ENCODE peak calls at places on chromosomes 11 and 22, in six cellular contexts. O is spleen, C is sigmoid colon, Z is HCT116, H is K562, Y is esophagus squamous epithelium. R is an unnamed sample.

GRCh38 chr11:18527512-18527911 is 770 bp upstream of the TSG101 start:
- DNase-seq in O (no peak), C (no peak), Z (no peak), H (peak; percentile 14), Y (no peak), R (no peak)

GRCh38 chr11:71204294-71204693 is 48.1 kb downstream of the SHANK2 start:
- DNase-seq in Y (no peak), Z (no peak), O (peak; percentile 55), H (no peak), C (peak; percentile 62), R (no peak)

GRCh38 chr22:17569971-17570511 is 6.7 kb downstream of the SLC25A18 start:
- DNase-seq in C (peak; percentile 75), Z (no peak), Y (no peak), O (no peak), H (no peak), R (peak; percentile 26)

GRCh38 chr11:118532091-118532490 is 1.1 kb downstream of the TMEM25 start:
- DNase-seq in C (no peak), H (no peak), O (no peak), Z (no peak), Y (no peak), R (no peak)

GRCh38 chr11:102330226-102330625 is 12.9 kb downstream of the BIRC3 start:
- DNase-seq in Z (no peak), Y (no peak), C (no peak), H (no peak), O (no peak), R (no peak)

GRCh38 chr11:44208976-44209603 is 100.8 kb downstream of the ALX4 start:
- DNase-seq in O (no peak), H (no peak), C (no peak), Z (no peak), Y (no peak), R (no peak)

GRCh38 chr22:25478573-25478972 is 85.9 kb upstream of the GRK3 start:
- DNase-seq in Z (no peak), Y (no peak), C (no peak), H (no peak), O (no peak), R (no peak)

GRCh38 chr22:34804588-34804987 is 261.4 kb upstream of the ISX start:
- DNase-seq in H (no peak), C (no peak), Y (no peak), Z (no peak), O (no peak), R (no peak)

GRCh38 chr11:7442588-7443215 is 42.6 kb upstream of the OLFML1 start:
- DNase-seq in Z (peak; percentile 38), Y (no peak), H (peak; percentile 59), C (peak; percentile 77), O (peak; percentile 87), R (peak; percentile 79)

GRCh38 chr11:62433141-62433543 is 14.3 kb downstream of the SCGB1A1 start:
- DNase-seq in H (no peak), C (no peak), Z (no peak), O (no peak), Y (no peak), R (no peak)

GRCh38 chr11:103904324-103904667 is 132.1 kb upstream of the DDI1 start:
- DNase-seq in O (no peak), Z (no peak), H (no peak), C (no peak), Y (no peak), R (no peak)

DNA sequence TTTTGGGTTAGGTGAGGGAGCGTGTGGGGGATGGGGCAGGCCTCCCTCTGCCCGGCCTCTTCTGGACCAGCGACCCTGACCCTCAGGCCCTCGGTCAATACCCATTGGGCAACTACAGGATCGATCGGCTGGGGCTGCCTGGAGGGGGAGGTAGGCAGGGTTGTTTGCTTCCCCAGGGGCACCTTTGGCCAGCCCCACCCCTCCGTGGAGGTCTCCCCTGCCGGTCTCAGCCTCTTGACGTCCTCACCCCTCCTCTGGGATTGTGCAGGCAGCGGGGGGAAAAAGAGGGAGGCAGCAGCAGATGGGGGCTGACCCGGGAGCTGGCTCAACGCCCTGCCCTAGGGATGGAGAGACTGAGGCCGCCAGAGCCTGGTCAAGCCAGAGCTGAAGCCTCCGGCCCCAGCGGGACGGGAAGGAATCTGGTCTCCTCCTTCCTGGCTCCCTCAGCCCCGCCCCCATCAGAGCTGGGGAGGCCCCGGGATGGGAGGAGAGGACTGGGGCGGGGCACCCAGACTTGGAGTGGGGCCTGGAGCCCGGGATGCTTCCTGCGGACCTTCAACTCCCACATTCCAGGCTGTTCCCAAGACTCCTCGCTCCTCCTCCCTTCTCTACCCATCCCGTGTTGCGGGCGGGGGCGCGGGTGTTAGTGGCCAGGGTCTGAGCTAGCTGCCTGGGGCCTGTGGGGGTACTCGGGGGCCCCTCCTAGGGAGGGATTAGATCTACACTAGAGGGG is 14.4 kb upstream of the CDC42EP1 start:
- DNase-seq in Z (no peak), C (peak; percentile 98), H (no peak), Y (no peak), O (peak; percentile 84), R (peak; percentile 93)
- TF ChIP-seq POLR2A in Z (no peak), C (peak; percentile 67), H (no peak), Y (peak; percentile 79), O (no peak), R (peak; percentile 30)

GRCh38 chr11:113192121-113192925 is 122.1 kb upstream of the TTC12 start:
- DNase-seq in H (no peak), C (no peak), Z (no peak), Y (no peak), O (no peak), R (no peak)
- H3K4me3 ChIP-seq in H (no peak overlapping the region), C (no peak overlapping the region), Z (no peak overlapping the region), Y (no peak overlapping the region), O (no peak overlapping the region), R (no peak overlapping the region)

GRCh38 chr11:76995177-76995576 is 39.0 kb upstream of the B3GNT6 start:
- DNase-seq in Z (no peak), O (no peak), C (no peak), H (no peak), Y (no peak), R (no peak)
- H3K27ac ChIP-seq in Z (no peak overlapping the region), O (no peak overlapping the region), C (no peak overlapping the region), H (no peak overlapping the region), Y (no peak overlapping the region), R (no peak overlapping the region)

GRCh38 chr11:64330888-64331287 is 9.1 kb upstream of the CCDC88B start:
- DNase-seq in H (no peak), C (no peak), Y (no peak), O (no peak), Z (no peak), R (no peak)
- TF ChIP-seq POLR2A in H (no peak), C (no peak), Y (no peak), O (no peak), Z (no peak), R (no peak)

GRCh38 chr22:43343262-43343988 is at the start of gene SCUBE1:
- DNase-seq in H (peak; percentile 87), Y (no peak), C (no peak), O (peak; percentile 82), Z (no peak), R (peak; percentile 78)
- H3K4me3 ChIP-seq in H (no peak within 1 kb of the TSS), Y (peak within 1 kb of the TSS; percentile 50), C (peak within 1 kb of the TSS; percentile 10), O (peak within 1 kb of the TSS; percentile 46), Z (no peak within 1 kb of the TSS), R (no peak within 1 kb of the TSS)

GRCh38 chr11:68099057-68099456 is 22.1 kb downstream of the CHKA start:
- DNase-seq in O (no peak), Z (no peak), Y (no peak), H (no peak), C (no peak), R (no peak)

GRCh38 chr11:68096962-68097361 is 24.2 kb downstream of the CHKA start:
- DNase-seq in C (no peak), Y (no peak), Z (no peak), H (no peak), O (no peak), R (peak; percentile 46)

GRCh38 chr11:68099474-68100405 is 21.4 kb downstream of the CHKA start:
- DNase-seq in Y (no peak), O (no peak), C (no peak), H (peak; percentile 74), Z (no peak), R (peak; percentile 80)
- H3K27ac ChIP-seq in Y (peak overlapping the region; percentile 34), O (no peak overlapping the region), C (peak overlapping the region; percentile 15), H (peak overlapping the region; percentile 57), Z (no peak overlapping the region), R (peak overlapping the region; percentile 70)

GRCh38 chr22:49917997-49918910 is at the start of the genes ALG12 and CRELD2:
- DNase-seq in Z (peak; percentile 87), H (peak; percentile 97), Y (peak; percentile 92), C (peak; percentile 99), O (peak; percentile 98), R (peak; percentile 98)
- TF ChIP-seq POLR2A in Z (peak; percentile 61), H (peak; percentile 63), Y (peak; percentile 73), C (no peak), O (no peak), R (peak; percentile 77)

GRCh38 chr11:112612283-112612849 is 348.9 kb upstream of the NCAM1 start:
- DNase-seq in Z (peak; percentile 6), O (no peak), H (no peak), Y (no peak), C (no peak), R (no peak)

GRCh38 chr11:112616292-112617088 is 344.7 kb upstream of the NCAM1 start:
- DNase-seq in C (no peak), O (no peak), Y (no peak), H (no peak), Z (no peak), R (no peak)

GRCh38 chr11:112613051-112613972 is 347.9 kb upstream of the NCAM1 start:
- DNase-seq in C (no peak), O (no peak), Z (peak; percentile 62), H (no peak), Y (no peak), R (no peak)

GRCh38 chr11:112615238-112615637 is 346.0 kb upstream of the NCAM1 start:
- DNase-seq in O (no peak), Z (no peak), H (no peak), Y (no peak), C (no peak), R (no peak)

GRCh38 chr11:112614605-112615004 is 346.6 kb upstream of the NCAM1 start:
- DNase-seq in Z (no peak), H (no peak), Y (no peak), O (no peak), C (no peak), R (no peak)
- H3K4me3 ChIP-seq in Z (no peak overlapping the region), H (no peak overlapping the region), Y (no peak overlapping the region), O (no peak overlapping the region), C (no peak overlapping the region), R (no peak overlapping the region)

R was measured in adrenal gland.